ENCODE peak calls at places on chromosomes 12 and 14, in seven cellular contexts. V is BE2C, A is astrocyte of the spinal cord, W is PC-3, O is tibial nerve, R is GM20000, X is omental fat pad. E is an unnamed sample.

GRCh38 chr12:106205208-106206069 is 42.4 kb downstream of the CKAP4 start:
- DNase-seq in V (peak), A (no peak), W (peak), O (no peak), R (no peak), X (no peak), E (no peak)

GRCh38 chr12:132438726-132439125 is 51.2 kb upstream of the FBRSL1 start:
- DNase-seq in V (no peak), A (no peak), W (no peak), O (no peak), R (no peak), X (no peak), E (no peak)

GRCh38 chr12:46214668-46215429 is 54.0 kb downstream of the SLC38A1 start:
- DNase-seq in V (no peak), A (no peak), W (no peak), O (no peak), R (no peak), X (no peak), E (no peak)

GRCh38 chr14:37597538-37598084 is 2.2 kb downstream of the TTC6 start:
- DNase-seq in V (no peak), A (no peak), W (peak), O (no peak), R (peak), X (no peak), E (peak)

GRCh38 chr14:38761033-38761432 is 342.0 kb downstream of the SEC23A start:
- DNase-seq in V (no peak), A (no peak), W (no peak), O (no peak), R (no peak), X (no peak), E (no peak)

GRCh38 chr12:65430571-65431306 is 152.3 kb downstream of the MSRB3 start:
- DNase-seq in V (no peak), A (peak), W (peak), O (no peak), R (no peak), X (no peak), E (no peak)

GRCh38 chr12:94175763-94176660 is 27.6 kb downstream of the PLXNC1 start:
- DNase-seq in V (no peak), A (no peak), W (peak), O (no peak), R (no peak), X (no peak), E (no peak)

GRCh38 chr12:53530920-53531319 is 23.6 kb upstream of the NPFF start:
- DNase-seq in V (no peak), A (peak), W (peak), O (no peak), R (no peak), X (no peak), E (no peak)

GRCh38 chr14:39268393-39268792 is 34.7 kb downstream of the MIA2 start:
- DNase-seq in V (no peak), A (peak), W (peak), O (no peak), R (no peak), X (no peak), E (no peak)

GRCh38 chr14:95480887-95481226 is 35.6 kb downstream of the SYNE3 start:
- DNase-seq in V (no peak), A (no peak), W (no peak), O (no peak), R (no peak), X (no peak), E (no peak)

GRCh38 chr14:76203086-76204001 is 51.6 kb downstream of the GPATCH2L start:
- DNase-seq in V (no peak), A (peak), W (peak), O (no peak), R (peak), X (no peak), E (no peak)

GRCh38 chr12:42372154-42372791 is 46.3 kb downstream of the PPHLN1 start:
- DNase-seq in V (peak), A (peak), W (peak), O (no peak), R (peak), X (no peak), E (no peak)

GRCh38 chr14:90871605-90872233 is 55.5 kb upstream of the TTC7B start:
- DNase-seq in V (no peak), A (peak), W (peak), O (no peak), R (no peak), X (no peak), E (no peak)

GRCh38 chr14:22794533-22794932 is 20.7 kb downstream of the SLC7A7 start:
- DNase-seq in V (no peak), A (no peak), W (no peak), O (no peak), R (peak), X (no peak), E (no peak)

GRCh38 chr12:112112423-112113132 is 4.0 kb upstream of the NAA25 start:
- DNase-seq in V (no peak), A (no peak), W (peak), O (no peak), R (no peak), X (no peak), E (no peak)

GRCh38 chr14:99511421-99512109 is 30.4 kb downstream of the CCNK start:
- DNase-seq in V (peak), A (peak), W (no peak), O (peak), R (peak), X (no peak), E (peak)

GRCh38 chr14:52844262-52845060 is 53.1 kb upstream of the GNPNAT1 start:
- DNase-seq in V (no peak), A (no peak), W (no peak), O (no peak), R (no peak), X (no peak), E (no peak)

GRCh38 chr12:67069451-67070306 is 199.5 kb upstream of the CAND1 start:
- DNase-seq in V (peak), A (peak), W (peak), O (no peak), R (peak), X (no peak), E (peak)

GRCh38 chr14:45252356-45253069 is 489 bp downstream of the MIS18BP1 start:
- DNase-seq in V (peak), A (no peak), W (peak), O (no peak), R (no peak), X (no peak), E (no peak)

GRCh38 chr14:53993920-53994607 is 37.4 kb upstream of the BMP4 start:
- DNase-seq in V (no peak), A (no peak), W (no peak), O (no peak), R (no peak), X (no peak), E (no peak)

GRCh38 chr14:83473846-83474245 is 1940.2 kb upstream of the SEL1L start:
- DNase-seq in V (no peak), A (peak), W (no peak), O (no peak), R (no peak), X (no peak), E (no peak)

GRCh38 chr14:106174206-106174605 is 647.8 kb downstream of the TMEM121 start:
- DNase-seq in V (no peak), A (no peak), W (no peak), O (no peak), R (no peak), X (no peak), E (no peak)

GRCh38 chr12:32277774-32278173 is 121.6 kb upstream of the FGD4 start:
- DNase-seq in V (no peak), A (no peak), W (no peak), O (no peak), R (no peak), X (no peak), E (no peak)

GRCh38 chr14:24258119-24258518 is 4.9 kb downstream of the TGM1 start:
- DNase-seq in V (no peak), A (no peak), W (no peak), O (no peak), R (no peak), X (no peak), E (no peak)

GRCh38 chr14:57848353-57848752 is 17.5 kb downstream of the SLC35F4 start:
- DNase-seq in V (no peak), A (no peak), W (peak), O (no peak), R (no peak), X (no peak), E (no peak)

GRCh38 chr14:75323571-75323970 is 44.9 kb downstream of the FOS start:
- DNase-seq in V (no peak), A (no peak), W (peak), O (no peak), R (no peak), X (no peak), E (no peak)

GRCh38 chr14:24535737-24536136 is 27.7 kb upstream of the CMA1 start:
- DNase-seq in V (no peak), A (no peak), W (no peak), O (no peak), R (no peak), X (no peak), E (no peak)

GRCh38 chr12:124375141-124375788 is 80.4 kb downstream of the RFLNA start:
- DNase-seq in V (no peak), A (no peak), W (no peak), O (no peak), R (no peak), X (no peak), E (no peak)

GRCh38 chr14:26121181-26121580 is 476.7 kb downstream of the NOVA1 start:
- DNase-seq in V (no peak), A (no peak), W (no peak), O (no peak), R (no peak), X (no peak), E (no peak)

GRCh38 chr12:101436146-101436545 is 28.6 kb upstream of the ARL1 start:
- DNase-seq in V (no peak), A (no peak), W (no peak), O (no peak), R (no peak), X (no peak), E (no peak)
- TF ChIP-seq CTCF in V (no peak), A (no peak), W (no peak), O (no peak), R (no peak), X (no peak), E (no peak)

GRCh38 chr12:102740157-102741032 is 176.6 kb downstream of the PAH start:
- DNase-seq in V (no peak), A (peak), W (peak), O (no peak), R (peak), X (no peak), E (no peak)
- TF ChIP-seq CTCF in V (peak), A (no peak), W (peak), O (no peak), R (peak), X (no peak), E (peak)

GRCh38 chr12:8827551-8828347 is 5.3 kb downstream of the A2ML1 start:
- DNase-seq in V (no peak), A (no peak), W (no peak), O (no peak), R (no peak), X (no peak), E (no peak)

GRCh38 chr12:8822298-8822697 is at the start of gene A2ML1:
- DNase-seq in V (no peak), A (no peak), W (peak), O (no peak), R (no peak), X (no peak), E (no peak)

GRCh38 chr12:8828514-8829127 is 6.2 kb downstream of the A2ML1 start:
- DNase-seq in V (no peak), A (no peak), W (no peak), O (no peak), R (no peak), X (no peak), E (no peak)

GRCh38 chr12:8819676-8819980 is 2.8 kb upstream of the A2ML1 start:
- DNase-seq in V (no peak), A (no peak), W (peak), O (no peak), R (no peak), X (no peak), E (no peak)

DNA sequence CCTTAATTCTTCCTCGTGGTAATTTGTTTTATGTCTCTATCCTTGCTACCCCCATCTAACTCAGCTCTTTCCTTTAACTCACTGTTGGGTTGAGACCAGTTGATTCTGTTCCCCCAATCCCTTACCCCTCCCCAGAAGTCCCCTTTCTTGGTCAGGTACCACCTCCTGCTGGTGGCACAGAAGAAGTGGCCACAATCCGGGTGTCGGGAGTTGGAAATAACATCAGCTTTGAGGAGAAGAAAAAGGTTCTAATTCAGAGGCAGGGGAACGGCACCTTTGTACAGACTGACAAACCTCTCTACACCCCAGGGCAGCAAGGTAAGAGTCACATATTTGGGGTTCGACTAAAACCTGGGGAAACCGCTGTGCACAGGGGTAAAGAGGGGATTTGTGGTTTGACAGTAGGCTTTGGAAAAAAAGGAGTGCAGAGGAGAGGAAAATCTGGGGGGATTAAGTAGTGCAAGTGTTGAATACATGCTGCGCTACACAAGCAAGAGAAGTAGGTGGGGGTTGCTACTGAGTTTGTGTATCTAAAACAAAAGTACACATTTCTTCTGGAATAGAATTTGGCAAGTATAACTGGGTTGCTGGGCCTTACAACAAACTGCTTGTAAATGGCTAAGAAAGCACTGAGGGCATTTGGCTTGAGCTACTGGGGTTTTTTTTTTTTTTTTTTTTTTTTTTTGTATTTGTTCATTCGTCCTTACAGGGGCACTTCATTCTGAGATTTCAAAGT is 1.3 kb downstream of the A2ML1 start:
- DNase-seq in V (no peak), A (peak), W (no peak), O (no peak), R (no peak), X (no peak), E (peak)
- TF ChIP-seq CTCF in V (peak), A (peak), W (peak), O (peak), R (peak), X (peak), E (peak)

GRCh38 chr14:63362305-63362914 is 43.7 kb upstream of the GPHB5 start:
- DNase-seq in V (no peak), A (no peak), W (no peak), O (no peak), R (no peak), X (no peak), E (no peak)

GRCh38 chr14:63371033-63371432 is 52.3 kb upstream of the GPHB5 start:
- DNase-seq in V (no peak), A (no peak), W (no peak), O (no peak), R (no peak), X (no peak), E (no peak)

DNA sequence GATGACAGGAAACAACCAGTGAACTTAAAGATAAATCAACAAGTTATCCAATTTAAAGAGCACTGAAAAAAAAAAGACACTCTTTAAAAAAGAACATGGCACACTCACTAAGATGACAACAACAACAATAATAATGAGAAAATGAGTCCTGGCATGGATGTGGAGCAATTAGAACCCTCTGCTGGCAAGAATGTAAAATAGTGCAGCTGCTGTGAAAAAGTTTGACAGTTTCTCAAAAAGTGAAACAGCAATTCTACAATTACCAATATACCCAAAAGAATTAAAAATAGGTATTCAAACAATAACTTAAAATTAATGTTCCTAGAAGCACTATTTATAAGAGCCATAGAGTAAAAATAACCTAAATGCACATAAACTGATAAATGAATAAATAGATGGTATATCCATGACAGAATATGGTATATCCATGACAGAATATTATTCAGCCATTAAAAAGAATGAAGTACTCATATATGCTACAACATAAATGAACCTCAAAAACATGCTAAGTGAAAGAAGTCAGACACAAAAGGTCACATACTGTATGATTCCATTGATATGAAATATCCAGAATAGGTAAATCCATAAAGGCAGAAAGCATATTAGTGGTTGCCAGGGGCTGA is 49.1 kb upstream of the GPHB5 start:
- DNase-seq in V (no peak), A (no peak), W (no peak), O (no peak), R (no peak), X (no peak), E (no peak)
- TF ChIP-seq CTCF in V (no peak), A (no peak), W (peak), O (no peak), R (no peak), X (no peak), E (no peak)

DNA sequence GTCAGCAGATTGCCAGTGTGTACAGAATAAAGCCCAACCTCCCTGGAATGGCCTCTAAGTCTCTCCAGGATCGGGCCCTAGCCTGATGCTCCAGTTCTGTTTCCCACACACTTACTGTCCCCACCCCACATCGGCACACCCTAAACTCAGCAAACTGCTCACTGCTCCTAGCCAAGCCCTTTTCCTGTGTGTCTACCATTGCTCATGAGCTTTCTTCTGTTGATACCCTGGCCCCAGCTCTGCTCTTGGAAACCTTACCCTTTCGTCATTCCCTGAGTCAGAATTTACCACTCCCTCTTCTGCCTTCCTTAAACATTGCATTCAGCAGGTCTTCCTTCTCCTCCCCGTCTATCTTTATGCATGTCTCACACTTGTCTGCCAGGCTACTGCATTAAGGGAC is 158.9 kb downstream of the TMX1 start:
- DNase-seq in V (no peak), A (peak), W (peak), O (no peak), R (no peak), X (no peak), E (no peak)
- TF ChIP-seq CTCF in V (no peak), A (peak), W (no peak), O (no peak), R (no peak), X (no peak), E (no peak)

DNA sequence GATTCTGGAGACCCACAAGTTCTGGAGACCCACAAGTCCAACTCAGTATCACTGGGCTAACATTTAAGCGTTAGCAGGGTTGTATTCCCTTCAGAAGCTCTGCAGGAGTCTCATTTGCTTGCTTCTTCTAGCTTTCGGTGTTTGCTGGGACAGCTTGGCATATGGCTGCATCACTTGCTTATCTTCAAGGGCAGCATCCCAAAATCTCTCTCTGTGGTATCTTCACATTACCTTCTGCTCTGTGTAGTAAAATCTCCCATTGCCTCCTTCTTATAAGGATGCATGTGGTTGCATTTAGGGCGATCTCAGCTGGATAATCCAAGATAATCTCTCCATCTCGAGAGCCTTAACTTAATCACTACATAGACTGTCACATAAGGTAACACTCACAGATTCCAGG is 7.3 kb upstream of the CNTN1 start:
- DNase-seq in V (no peak), A (no peak), W (no peak), O (no peak), R (no peak), X (no peak), E (no peak)
- TF ChIP-seq CTCF in V (no peak), A (no peak), W (no peak), O (no peak), R (no peak), X (no peak), E (no peak)

GRCh38 chr14:65255583-65256443 is 153.5 kb upstream of the MAX start:
- DNase-seq in V (peak), A (no peak), W (peak), O (no peak), R (no peak), X (no peak), E (no peak)
- TF ChIP-seq CTCF in V (peak), A (no peak), W (no peak), O (no peak), R (no peak), X (no peak), E (no peak)

E was measured in glutamatergic neuron.